ENCODE peak calls at places on chromosome 21, in ten cellular contexts. K, A, X, J, L, S, P, M, I and C are unnamed samples. For H3K27me3, the result is how much of the 10 kb centered on the place peaks cover.

GRCh38 chr21:31186916-31187315 is 148.6 kb upstream of the KRTAP19-8 start:
- DNase-seq in K (no peak), A (no peak), X (no peak), J (no peak), L (no peak), S (no peak), P (peak), M (peak), I (peak), C (no peak)

GRCh38 chr21:44950351-44950750 is 10.5 kb downstream of the SLX9 start:
- DNase-seq in K (no peak), A (no peak), X (no peak), J (peak), L (no peak), S (no peak), P (no peak), M (no peak), I (no peak), C (no peak)

GRCh38 chr21:43959231-43960041 is 52.7 kb upstream of the TRAPPC10 start:
- DNase-seq in K (no peak), A (no peak), X (no peak), J (no peak), L (no peak), S (no peak), P (no peak), M (no peak), I (peak), C (no peak)

GRCh38 chr21:35066824-35067223 is 17.7 kb upstream of the RUNX1 start:
- DNase-seq in K (no peak), A (no peak), X (no peak), J (no peak), L (no peak), S (no peak), P (no peak), M (no peak), I (no peak), C (no peak)

GRCh38 chr21:14750041-14750440 is 203.9 kb upstream of the SAMSN1 start:
- DNase-seq in K (no peak), A (no peak), X (no peak), J (no peak), L (no peak), S (no peak), P (no peak), M (no peak), I (no peak), C (no peak)

GRCh38 chr21:43266534-43266933 is 97.7 kb downstream of the CRYAA start:
- DNase-seq in K (no peak), A (no peak), X (no peak), J (peak), L (no peak), S (no peak), P (no peak), M (no peak), I (no peak), C (no peak)

GRCh38 chr21:35686156-35686555 is 374.2 kb downstream of the SETD4 start:
- DNase-seq in K (no peak), A (no peak), X (no peak), J (no peak), L (no peak), S (no peak), P (no peak), M (no peak), I (no peak), C (no peak)

GRCh38 chr21:28627691-28628090 is 365.0 kb downstream of the LTN1 start:
- DNase-seq in K (no peak), A (no peak), X (no peak), J (no peak), L (no peak), S (no peak), P (no peak), M (no peak), I (peak), C (no peak)

GRCh38 chr21:43590220-43590619 is 69.1 kb downstream of the HSF2BP start:
- DNase-seq in K (no peak), A (no peak), X (peak), J (no peak), L (no peak), S (no peak), P (no peak), M (no peak), I (no peak), C (no peak)

GRCh38 chr21:23812485-23812884 is 1794.8 kb downstream of the MRPL39 start:
- DNase-seq in K (no peak), A (no peak), X (no peak), J (no peak), L (no peak), S (no peak), P (no peak), M (no peak), I (no peak), C (no peak)

GRCh38 chr21:43923391-43923790 is 58.4 kb downstream of the AGPAT3 start:
- DNase-seq in K (no peak), A (no peak), X (no peak), J (no peak), L (no peak), S (no peak), P (no peak), M (no peak), I (no peak), C (no peak)

GRCh38 chr21:43207868-43208267 is 39.1 kb downstream of the CRYAA start:
- DNase-seq in K (no peak), A (no peak), X (no peak), J (no peak), L (no peak), S (peak), P (no peak), M (no peak), I (no peak), C (no peak)

GRCh38 chr21:27275294-27275927 is 308.5 kb upstream of the ADAMTS5 start:
- DNase-seq in K (no peak), A (no peak), X (peak), J (no peak), L (no peak), S (no peak), P (no peak), M (no peak), I (no peak), C (no peak)

GRCh38 chr21:28822882-28823335 is 169.8 kb downstream of the LTN1 start:
- DNase-seq in K (no peak), A (no peak), X (peak), J (no peak), L (no peak), S (no peak), P (peak), M (no peak), I (no peak), C (no peak)

GRCh38 chr21:38804030-38804616 is 1.6 kb upstream of the ETS2 start:
- DNase-seq in K (no peak), A (no peak), X (peak), J (no peak), L (no peak), S (no peak), P (no peak), M (no peak), I (no peak), C (no peak)
- H3K27ac ChIP-seq in K (no peak), A (no peak), X (no peak), J (no peak), L (peak), S (no peak), P (no peak), M (no peak), I (no peak), C (no peak)

GRCh38 chr21:37006521-37007291 is at the start of gene RIPPLY3:
- DNase-seq in K (no peak), A (peak), X (peak), J (no peak), L (no peak), S (no peak), P (peak), M (peak), I (peak), C (no peak)
- H3K27me3 ChIP-seq in K (under half), A (under half), X (under half), J (under half), L (under half), S (under half), P (under half), M (under half), I (under half), C (under half)

GRCh38 chr21:36966846-36967657 is 583 bp upstream of the HLCS start:
- DNase-seq in K (no peak), A (no peak), X (peak), J (peak), L (no peak), S (no peak), P (peak), M (no peak), I (no peak), C (no peak)
- H3K27ac ChIP-seq in K (peak), A (peak), X (peak), J (peak), L (peak), S (peak), P (peak), M (peak), I (peak), C (no peak)

DNA sequence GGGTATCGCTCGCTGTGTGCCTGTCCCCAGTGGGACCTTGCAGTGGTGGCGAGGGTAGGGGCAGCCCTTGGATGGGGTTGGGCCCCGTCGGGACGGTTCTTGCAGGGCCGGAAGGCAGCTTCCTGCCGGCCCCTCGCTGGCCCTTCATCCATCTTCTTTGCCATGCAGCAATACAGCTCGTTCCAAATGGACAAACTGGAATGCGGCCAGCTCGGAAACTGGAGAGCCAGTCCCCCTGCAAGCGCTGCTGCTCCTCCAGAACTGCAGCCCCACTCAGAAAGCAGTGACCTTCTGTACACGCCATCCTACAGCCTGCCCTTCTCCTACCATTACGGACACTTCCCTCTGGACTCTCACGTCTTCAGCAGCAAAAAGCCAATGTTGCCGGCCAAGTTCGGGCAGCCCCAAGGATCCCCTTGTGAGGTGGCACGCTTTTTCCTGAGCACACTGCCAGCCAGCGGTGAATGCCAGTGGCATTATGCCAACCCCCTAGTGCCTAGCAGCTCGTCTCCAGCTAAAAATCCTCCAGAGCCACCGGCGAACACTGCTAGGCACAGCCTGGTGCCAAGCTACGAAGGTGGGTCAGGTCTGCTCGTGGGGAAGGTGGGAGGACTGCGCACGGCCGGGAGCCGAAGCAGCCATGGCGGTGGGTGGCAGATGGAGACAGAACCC is 45.8 kb downstream of the SIM2 start:
- DNase-seq in K (no peak), A (no peak), X (peak), J (peak), L (no peak), S (no peak), P (no peak), M (no peak), I (no peak), C (no peak)
- H3K27me3 ChIP-seq in K (under half), A (under half), X (under half), J (under half), L (under half), S (under half), P (under half), M (under half), I (under half), C (under half)

DNA sequence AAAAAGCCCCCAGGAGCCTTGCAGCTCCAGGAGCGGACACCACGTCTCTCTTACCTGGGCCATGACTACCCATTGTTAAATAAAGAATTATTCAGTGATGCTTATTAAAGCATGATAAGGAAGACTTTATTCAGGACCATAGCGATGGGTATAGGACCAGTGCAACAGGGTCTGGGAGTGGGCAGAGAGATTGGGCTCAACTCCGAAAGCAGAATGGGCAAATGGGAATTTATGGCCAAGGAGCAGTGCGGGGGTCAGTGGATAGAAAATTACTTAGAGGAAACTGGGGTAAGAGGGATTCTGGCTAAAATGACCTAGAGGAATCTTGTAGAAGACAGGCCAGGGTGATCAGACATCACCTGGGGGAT is 580 bp upstream of the ATP5PO start:
- DNase-seq in K (no peak), A (no peak), X (no peak), J (no peak), L (no peak), S (no peak), P (no peak), M (no peak), I (no peak), C (no peak)
- H3K27ac ChIP-seq in K (peak), A (peak), X (peak), J (peak), L (peak), S (peak), P (no peak), M (peak), I (peak), C (no peak)

GRCh38 chr21:41763398-41763931 is 3.4 kb downstream of the RIPK4 start:
- DNase-seq in K (no peak), A (no peak), X (no peak), J (no peak), L (no peak), S (no peak), P (peak), M (no peak), I (no peak), C (no peak)
- H3K27me3 ChIP-seq in K (under half), A (half or more), X (under half), J (half or more), L (under half), S (under half), P (under half), M (under half), I (under half), C (under half)

GRCh38 chr21:25952306-25952705 is 217.5 kb downstream of the GABPA start:
- DNase-seq in K (no peak), A (no peak), X (no peak), J (no peak), L (no peak), S (no peak), P (no peak), M (no peak), I (no peak), C (no peak)
- H3K27ac ChIP-seq in K (no peak), A (no peak), X (no peak), J (no peak), L (no peak), S (no peak), P (no peak), M (no peak), I (no peak), C (no peak)

GRCh38 chr21:9758141-9758540 is 763.2 kb upstream of the TPTE start:
- DNase-seq in K (no peak), A (no peak), X (no peak), J (no peak), L (no peak), S (no peak), P (no peak), M (no peak), I (no peak), C (no peak)

GRCh38 chr21:9753943-9754342 is 767.4 kb upstream of the TPTE start:
- DNase-seq in K (no peak), A (no peak), X (no peak), J (no peak), L (no peak), S (no peak), P (no peak), M (no peak), I (no peak), C (no peak)

GRCh38 chr21:9758888-9759287 is 762.5 kb upstream of the TPTE start:
- DNase-seq in K (no peak), A (no peak), X (no peak), J (no peak), L (no peak), S (no peak), P (no peak), M (no peak), I (no peak), C (no peak)

GRCh38 chr21:9755611-9756010 is 765.8 kb upstream of the TPTE start:
- DNase-seq in K (no peak), A (no peak), X (no peak), J (no peak), L (no peak), S (no peak), P (no peak), M (no peak), I (no peak), C (no peak)

DNA sequence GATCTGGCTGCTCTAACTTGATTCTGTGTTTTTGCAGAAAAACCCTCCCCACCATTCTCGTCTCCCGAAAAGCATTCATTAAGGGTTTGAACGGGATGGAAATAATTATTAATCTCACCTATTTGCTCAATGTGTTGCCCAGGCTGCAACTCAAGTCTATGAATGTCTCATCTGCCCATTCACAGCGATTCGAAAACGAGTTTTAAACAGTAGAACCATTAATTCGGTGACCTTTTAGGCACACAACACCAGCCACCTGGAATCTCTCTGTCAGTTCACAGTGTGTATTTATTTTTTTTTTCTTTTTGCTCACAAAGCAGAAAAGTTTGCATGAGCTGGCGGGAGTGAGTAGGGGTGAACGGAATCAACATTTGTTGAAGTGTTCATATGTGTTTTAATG is 764.7 kb upstream of the TPTE start:
- DNase-seq in K (no peak), A (no peak), X (no peak), J (no peak), L (no peak), S (no peak), P (no peak), M (no peak), I (no peak), C (no peak)
- H3K27me3 ChIP-seq in K (under half), A (under half), X (under half), J (under half), L (under half), S (under half), P (under half), M (under half), I (under half), C (under half)

GRCh38 chr21:46060596-46061061 is 37.3 kb upstream of the COL6A2 start:
- DNase-seq in K (no peak), A (no peak), X (peak), J (peak), L (peak), S (no peak), P (no peak), M (no peak), I (no peak), C (no peak)
- H3K27ac ChIP-seq in K (no peak), A (no peak), X (peak), J (peak), L (peak), S (no peak), P (no peak), M (no peak), I (no peak), C (no peak)